ENCODE peak calls at places on chromosomes 7 and 10, in six cellular contexts. M is cardiac muscle cell, G is GM06990, O is Peyer's patch, Q is BJ, K is tibial artery. X is an unnamed sample.

GRCh38 chr10:133378251-133379096 is 588 bp upstream of the PAOX start:
- DNase-seq in M (peak; percentile 74), G (peak; percentile 78), O (peak; percentile 60), Q (no peak), K (no peak), X (peak; percentile 15)

GRCh38 chr10:102326031-102326430 is 69.5 kb upstream of the NFKB2 start:
- DNase-seq in M (no peak), G (no peak), O (no peak), Q (no peak), K (no peak), X (no peak)

GRCh38 chr10:122494833-122495232 is 33.5 kb downstream of the HTRA1 start:
- DNase-seq in M (no peak), G (no peak), O (no peak), Q (no peak), K (peak; percentile 87), X (peak; percentile 93)

GRCh38 chr10:80322711-80323110 is 33.3 kb upstream of the MAT1A start:
- DNase-seq in M (no peak), G (no peak), O (no peak), Q (no peak), K (no peak), X (no peak)

GRCh38 chr7:108813247-108814014 is 243.8 kb downstream of the DNAJB9 start:
- DNase-seq in M (no peak), G (no peak), O (no peak), Q (no peak), K (no peak), X (no peak)

GRCh38 chr7:114087674-114088539 is 169.1 kb upstream of the PPP1R3A start:
- DNase-seq in M (peak; percentile 15), G (no peak), O (no peak), Q (no peak), K (no peak), X (no peak)

GRCh38 chr7:142104550-142105527 is 6.7 kb upstream of the MGAM2 start:
- DNase-seq in M (no peak), G (no peak), O (no peak), Q (no peak), K (peak; percentile 25), X (peak; percentile 96)

GRCh38 chr10:17425584-17426262 is 28.7 kb downstream of the ST8SIA6 start:
- DNase-seq in M (no peak), G (no peak), O (no peak), Q (no peak), K (no peak), X (no peak)

GRCh38 chr7:14424675-14425074 is 435.2 kb upstream of the ETV1 start:
- DNase-seq in M (no peak), G (no peak), O (no peak), Q (no peak), K (no peak), X (no peak)
- TF ChIP-seq CTCF in M (no peak), G (no peak), O (no peak), Q (no peak), K (no peak), X (no peak)

GRCh38 chr7:7737674-7738073 is 19.3 kb upstream of the RPA3 start:
- DNase-seq in M (no peak), G (no peak), O (no peak), Q (no peak), K (no peak), X (no peak)
- H3K4me3 ChIP-seq in M (no peak overlapping the region), G (no peak overlapping the region), O (no peak overlapping the region), Q (no peak overlapping the region), K (no peak overlapping the region), X (no peak overlapping the region)

GRCh38 chr10:124468624-124469023 is 7.0 kb downstream of the LHPP start:
- DNase-seq in M (no peak), G (no peak), O (no peak), Q (no peak), K (no peak), X (no peak)

GRCh38 chr10:124472071-124472470 is 10.4 kb downstream of the LHPP start:
- DNase-seq in M (no peak), G (no peak), O (no peak), Q (no peak), K (no peak), X (no peak)

GRCh38 chr10:124469956-124470484 is 8.4 kb downstream of the LHPP start:
- DNase-seq in M (no peak), G (no peak), O (no peak), Q (no peak), K (no peak), X (no peak)

GRCh38 chr10:124473070-124473469 is 11.4 kb downstream of the LHPP start:
- DNase-seq in M (no peak), G (no peak), O (no peak), Q (no peak), K (no peak), X (no peak)

GRCh38 chr10:124470544-124471449 is 9.2 kb downstream of the LHPP start:
- DNase-seq in M (no peak), G (no peak), O (no peak), Q (no peak), K (no peak), X (no peak)
- TF ChIP-seq CTCF in M (no peak), G (no peak), O (no peak), Q (no peak), K (no peak), X (no peak)

DNA sequence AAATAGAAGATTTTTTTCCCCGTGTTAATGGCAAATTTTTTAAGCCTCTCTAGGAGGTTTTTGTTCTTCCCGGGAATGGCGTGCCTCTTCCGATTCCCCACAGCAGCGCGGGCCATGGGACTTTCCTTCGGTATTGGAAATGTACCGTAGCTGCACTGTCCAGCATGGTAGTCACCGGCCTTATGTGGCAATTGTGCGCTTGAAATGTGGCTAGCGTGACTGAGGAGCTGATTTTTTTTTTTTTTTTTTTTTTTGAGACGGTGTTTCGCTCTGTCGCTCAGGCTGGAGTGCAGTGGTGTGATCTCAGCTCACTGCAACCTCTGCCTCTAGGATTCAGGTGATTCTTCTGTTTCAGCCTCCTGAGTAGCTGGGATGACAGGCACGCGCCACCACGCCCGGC is 938 bp upstream of the TCTN3 start:
- DNase-seq in M (no peak), G (peak; percentile 19), O (no peak), Q (no peak), K (no peak), X (no peak)
- H3K4me3 ChIP-seq in M (no peak overlapping the region), G (no peak overlapping the region), O (no peak overlapping the region), Q (no peak overlapping the region), K (no peak overlapping the region), X (no peak overlapping the region)

X was measured in bronchial epithelial cell.